ENCODE peak calls at places on chromosomes 11 and 22, in four cellular contexts. K, U, C and V are unnamed samples.

GRCh38 chr11:94876645-94877445 is 96.5 kb downstream of the CWC15 start:
- DNase-seq in U (peak), K (peak), C (peak), V (peak)

GRCh38 chr22:43957871-43958270 is 2.6 kb downstream of the SAMM50 start:
- DNase-seq in C (peak), U (no peak), K (peak), V (no peak)

GRCh38 chr22:48748113-48748859 is 1079.4 kb downstream of the BRD1 start:
- DNase-seq in U (peak), C (no peak), K (no peak), V (no peak)

GRCh38 chr11:128448487-128448886 is 138.9 kb downstream of the ETS1 start:
- DNase-seq in K (peak), U (peak), C (peak), V (peak)

GRCh38 chr11:126355926-126356897 is 726 bp downstream of the ST3GAL4 start:
- DNase-seq in U (peak), K (no peak), C (peak), V (no peak)

GRCh38 chr11:109808569-109808968 is 284.6 kb upstream of the ZC3H12C start:
- DNase-seq in U (no peak), K (no peak), C (no peak), V (no peak)

GRCh38 chr11:86119062-86119461 is 50.2 kb upstream of the PICALM start:
- DNase-seq in K (no peak), U (no peak), C (peak), V (no peak)

GRCh38 chr11:47616726-47617416 is 22.7 kb upstream of the C1QTNF4 start:
- DNase-seq in C (peak), K (peak), U (peak), V (peak)

GRCh38 chr11:1564535-1565172 is 7.4 kb downstream of the DUSP8 start:
- DNase-seq in C (peak), K (peak), U (no peak), V (no peak)